ENCODE peak calls at places on chromosomes 3 and 15, in five cellular contexts. F is tibial nerve, W is adrenal gland, N is heart right ventricle, K is stomach. O is an unnamed sample.
A peak's percentile ranks its signal among the peaks of the same experiment; 100 is the strongest.

GRCh38 chr3:132573657-132574260 is 23.3 kb upstream of the ACKR4 start:
- DNase-seq in F (no peak), W (no peak), N (no peak), K (no peak), O (no peak)

GRCh38 chr3:229262-229661 is 32.7 kb downstream of the CHL1 start:
- DNase-seq in F (no peak), W (no peak), N (no peak), K (no peak), O (no peak)

GRCh38 chr3:153246805-153247204 is 84.8 kb downstream of the RAP2B start:
- DNase-seq in F (no peak), W (no peak), N (no peak), K (no peak), O (no peak)

GRCh38 chr3:12759097-12759679 is at the start of gene TMEM40:
- DNase-seq in F (no peak), W (no peak), N (no peak), K (no peak), O (no peak)

GRCh38 chr3:100040846-100041245 is 73.5 kb downstream of the FILIP1L start:
- DNase-seq in F (no peak), W (no peak), N (peak; percentile 23), K (no peak), O (no peak)

GRCh38 chr15:67101981-67102929 is 36.9 kb downstream of the SMAD3 start:
- DNase-seq in F (no peak), W (no peak), N (no peak), K (no peak), O (no peak)

GRCh38 chr15:91921821-91922198 is 68.3 kb downstream of the SLCO3A1 start:
- DNase-seq in F (no peak), W (no peak), N (no peak), K (no peak), O (no peak)

GRCh38 chr3:125573216-125573615 is 22.1 kb downstream of the OSBPL11 start:
- DNase-seq in F (no peak), W (no peak), N (no peak), K (no peak), O (no peak)

GRCh38 chr3:126154391-126155279 is 25.8 kb downstream of the ALDH1L1 start:
- DNase-seq in F (no peak), W (no peak), N (no peak), K (no peak), O (no peak)

GRCh38 chr3:72446406-72447058 is 401.7 kb downstream of the SHQ1 start:
- DNase-seq in F (peak; percentile 39), W (no peak), N (no peak), K (peak; percentile 27), O (no peak)

GRCh38 chr3:179872842-179873241 is 163.9 kb downstream of the PEX5L start:
- DNase-seq in F (no peak), W (no peak), N (no peak), K (no peak), O (no peak)

GRCh38 chr3:10771486-10772225 is 44.4 kb upstream of the SLC6A11 start:
- DNase-seq in F (no peak), W (no peak), N (no peak), K (no peak), O (no peak)

GRCh38 chr3:24389108-24390090 is 105.3 kb downstream of the THRB start:
- DNase-seq in F (no peak), W (no peak), N (no peak), K (no peak), O (no peak)

GRCh38 chr15:82643992-82644391 is 3.2 kb downstream of the CPEB1 start:
- DNase-seq in F (no peak), W (no peak), N (no peak), K (no peak), O (no peak)

GRCh38 chr3:185715091-185715490 is 109.8 kb downstream of the IGF2BP2 start:
- DNase-seq in F (no peak), W (no peak), N (no peak), K (no peak), O (no peak)

GRCh38 chr3:53813876-53814275 is 32.3 kb downstream of the CHDH start:
- DNase-seq in F (no peak), W (no peak), N (no peak), K (peak; percentile 11), O (no peak)

GRCh38 chr3:108329947-108330346 is 33.6 kb downstream of the HHLA2 start:
- DNase-seq in F (no peak), W (no peak), N (no peak), K (no peak), O (no peak)

GRCh38 chr15:52113246-52113645 is 671 bp upstream of the BCL2L10 start:
- DNase-seq in F (no peak), W (no peak), N (no peak), K (no peak), O (no peak)

GRCh38 chr15:37628507-37628906 is 305.9 kb upstream of the TMCO5A start:
- DNase-seq in F (no peak), W (no peak), N (no peak), K (no peak), O (no peak)

GRCh38 chr3:57518276-57518914 is 25.7 kb downstream of the DNAH12 start:
- DNase-seq in F (no peak), W (no peak), N (no peak), K (no peak), O (no peak)

GRCh38 chr3:55629432-55629831 is 142.3 kb upstream of the WNT5A start:
- DNase-seq in F (no peak), W (no peak), N (no peak), K (peak; percentile 83), O (no peak)

GRCh38 chr3:43144811-43145490 is 39.1 kb upstream of the POMGNT2 start:
- DNase-seq in F (no peak), W (no peak), N (no peak), K (no peak), O (no peak)

GRCh38 chr3:138381950-138382715 is 33.8 kb downstream of the MRAS start:
- DNase-seq in F (peak; percentile 76), W (peak; percentile 63), N (peak; percentile 53), K (peak; percentile 28), O (peak; percentile 79)

GRCh38 chr15:70533931-70534742 is 229.2 kb downstream of the UACA start:
- DNase-seq in F (no peak), W (no peak), N (no peak), K (no peak), O (no peak)

GRCh38 chr3:189914799-189915198 is 205.9 kb downstream of the P3H2 start:
- DNase-seq in F (peak; percentile 9), W (no peak), N (no peak), K (no peak), O (no peak)

DNA sequence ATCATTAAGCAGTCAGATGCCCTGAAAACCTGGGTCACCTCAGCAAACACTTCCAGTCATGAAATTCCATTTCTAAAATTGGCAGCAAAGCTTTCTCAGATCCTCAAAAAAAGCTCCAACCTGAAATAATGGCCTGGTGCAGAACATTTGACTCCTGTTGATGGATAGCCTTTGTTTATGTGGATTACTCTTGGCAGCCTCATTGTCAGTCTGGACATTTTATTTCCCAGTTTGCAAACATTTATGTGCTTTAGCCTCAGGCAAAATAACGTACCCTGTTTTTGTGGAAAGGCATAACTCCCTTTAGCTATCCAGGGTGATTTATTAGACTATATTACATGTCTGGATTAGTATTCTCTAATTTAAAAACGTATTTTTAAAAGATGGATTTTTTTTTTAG is 53.9 kb downstream of the PXYLP1 start:
- DNase-seq in F (no peak), W (no peak), N (no peak), K (no peak), O (no peak)
- H3K27ac ChIP-seq in F (no peak overlapping the region), W (no peak overlapping the region), N (no peak overlapping the region), K (no peak overlapping the region), O (no peak overlapping the region)

GRCh38 chr15:78003539-78004008 is 73.9 kb downstream of the TBC1D2B start:
- DNase-seq in F (no peak), W (no peak), N (no peak), K (peak; percentile 65), O (peak; percentile 80)

GRCh38 chr15:78000927-78001249 is 76.6 kb downstream of the TBC1D2B start:
- DNase-seq in F (no peak), W (no peak), N (no peak), K (no peak), O (no peak)

GRCh38 chr15:78002996-78003395 is 74.5 kb downstream of the TBC1D2B start:
- DNase-seq in F (no peak), W (no peak), N (no peak), K (no peak), O (no peak)

GRCh38 chr15:78000089-78000926 is 77.2 kb downstream of the TBC1D2B start:
- DNase-seq in F (peak; percentile 50), W (peak; percentile 89), N (peak; percentile 57), K (peak; percentile 97), O (peak; percentile 93)

DNA sequence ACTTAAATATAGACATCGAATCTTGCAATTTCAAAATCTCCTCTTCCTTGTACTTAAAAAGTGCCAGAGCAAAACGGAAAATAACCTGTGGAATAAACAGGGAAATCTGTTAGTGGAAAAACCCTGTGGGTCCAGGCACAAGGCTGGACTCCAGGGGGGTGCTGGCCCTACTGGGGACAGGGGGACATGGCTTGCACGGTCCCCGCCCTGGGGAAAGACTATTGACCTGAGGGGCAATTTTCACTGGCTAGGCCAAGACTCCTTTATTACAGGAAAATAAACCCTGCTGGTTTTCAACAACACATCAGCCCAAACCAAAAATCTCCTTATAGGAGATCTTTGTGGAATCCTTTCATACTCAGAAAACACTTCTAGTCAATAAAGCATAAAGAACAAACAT is 75.9 kb downstream of the TBC1D2B start:
- DNase-seq in F (no peak), W (no peak), N (no peak), K (no peak), O (no peak)
- H3K36me3 ChIP-seq in F (no peaks in the 10 kb centered on the region), W (peaks cover 70% of the 10 kb centered on the region), N (peaks cover 5% of the 10 kb centered on the region), K (peaks cover 86% of the 10 kb centered on the region), O (peaks cover 39% of the 10 kb centered on the region)

GRCh38 chr3:62557450-62557849 is 184.1 kb upstream of the FEZF2 start:
- DNase-seq in F (no peak), W (no peak), N (no peak), K (no peak), O (no peak)

GRCh38 chr3:62559831-62560445 is 186.6 kb upstream of the FEZF2 start:
- DNase-seq in F (no peak), W (no peak), N (no peak), K (no peak), O (no peak)

GRCh38 chr3:62558549-62559112 is 185.3 kb upstream of the FEZF2 start:
- DNase-seq in F (no peak), W (no peak), N (no peak), K (no peak), O (no peak)

GRCh38 chr3:62556121-62556520 is 182.8 kb upstream of the FEZF2 start:
- DNase-seq in F (no peak), W (no peak), N (no peak), K (no peak), O (no peak)

GRCh38 chr3:62557983-62558382 is 184.6 kb upstream of the FEZF2 start:
- DNase-seq in F (no peak), W (no peak), N (no peak), K (no peak), O (no peak)
- TF ChIP-seq CTCF in F (no peak), W (no peak), N (no peak), K (no peak), O (no peak)

DNA sequence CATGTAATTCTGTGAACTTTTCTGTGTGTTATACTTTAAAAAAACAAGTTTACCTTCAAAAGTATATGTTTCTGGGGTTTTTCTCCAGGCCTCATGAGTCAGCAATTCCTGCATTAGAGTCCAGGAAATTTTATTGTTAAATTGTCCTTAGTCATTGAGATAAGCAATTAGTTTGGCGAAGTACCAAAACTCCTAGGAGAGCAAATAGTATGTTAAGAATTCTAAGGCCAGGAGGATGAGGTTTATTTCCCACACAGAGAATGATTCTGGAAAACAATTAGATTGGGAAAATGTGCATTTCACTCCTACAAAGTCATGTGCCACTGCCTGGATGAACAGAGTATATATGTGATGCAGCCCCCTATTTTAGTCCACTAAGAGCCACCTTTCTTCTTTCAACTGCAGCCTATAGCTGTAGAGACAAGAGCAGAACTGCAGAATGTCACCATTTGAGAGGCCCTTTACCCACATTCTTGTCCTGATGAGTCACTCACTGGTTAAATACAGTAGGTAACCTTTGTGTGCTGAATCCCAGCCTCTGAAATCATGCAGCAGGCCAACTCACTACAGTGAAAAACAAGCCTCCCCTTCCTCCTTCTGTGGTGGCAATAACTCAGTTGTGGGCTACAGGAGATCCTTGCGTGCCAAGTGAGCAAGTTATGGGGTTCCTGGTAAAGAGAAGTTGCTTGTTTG is 452.8 kb upstream of the THBS1 start:
- DNase-seq in F (no peak), W (no peak), N (no peak), K (no peak), O (no peak)
- H3K27ac ChIP-seq in F (no peak overlapping the region), W (peak overlapping the region; percentile 63), N (peak overlapping the region; percentile 12), K (peak overlapping the region; percentile 76), O (no peak overlapping the region)

O was measured in right lobe of liver.